ENCODE peak calls at places on chromosome 21, in five cellular contexts. One of them, this sample, is unnamed.

GRCh38 chr21:31343680-31344480 is at the start of gene TIAM1:
- DNase-seq in T-helper 2 cell: no peak
- DNase-seq in DMS153: no peak
- DNase-seq in stimulated activated effector memory CD8-positive, alpha-beta T cell treated with anti-CD3 and anti-CD28 coated beads, Interleukin-12 subunit alpha, Interleukin-12 subunit beta, amount 100 ng/mL, for 72 hours: no peak
- DNase-seq in activated CD8-positive, alpha-beta memory T cell treated with anti-CD3 and anti-CD28 coated beads, Interleukin-2, amount 50 U/mL, for 4 hours: peak
- DNase-seq in this sample: no peak

GRCh38 chr21:36696640-36697472 is 2.1 kb upstream of the SIM2 start:
- DNase-seq in T-helper 2 cell: no peak
- DNase-seq in activated CD8-positive, alpha-beta memory T cell treated with anti-CD3 and anti-CD28 coated beads, Interleukin-2, amount 50 U/mL, for 4 hours: no peak
- DNase-seq in stimulated activated effector memory CD8-positive, alpha-beta T cell treated with anti-CD3 and anti-CD28 coated beads, Interleukin-12 subunit alpha, Interleukin-12 subunit beta, amount 100 ng/mL, for 72 hours: no peak
- DNase-seq in DMS153: no peak
- DNase-seq in this sample: no peak

GRCh38 chr21:33234618-33235520 is 5.1 kb downstream of the IFNAR2 start:
- DNase-seq in stimulated activated effector memory CD8-positive, alpha-beta T cell treated with anti-CD3 and anti-CD28 coated beads, Interleukin-12 subunit alpha, Interleukin-12 subunit beta, amount 100 ng/mL, for 72 hours: no peak
- DNase-seq in DMS153: no peak
- DNase-seq in activated CD8-positive, alpha-beta memory T cell treated with anti-CD3 and anti-CD28 coated beads, Interleukin-2, amount 50 U/mL, for 4 hours: no peak
- DNase-seq in T-helper 2 cell: no peak
- DNase-seq in this sample: no peak

GRCh38 chr21:15289246-15289645 is 224.4 kb upstream of the NRIP1 start:
- DNase-seq in activated CD8-positive, alpha-beta memory T cell treated with anti-CD3 and anti-CD28 coated beads, Interleukin-2, amount 50 U/mL, for 4 hours: no peak
- DNase-seq in T-helper 2 cell: no peak
- DNase-seq in DMS153: no peak
- DNase-seq in stimulated activated effector memory CD8-positive, alpha-beta T cell treated with anti-CD3 and anti-CD28 coated beads, Interleukin-12 subunit alpha, Interleukin-12 subunit beta, amount 100 ng/mL, for 72 hours: no peak
- DNase-seq in this sample: no peak

GRCh38 chr21:42848932-42849758 is 30.2 kb downstream of the WDR4 start:
- DNase-seq in T-helper 2 cell: no peak
- DNase-seq in DMS153: no peak
- DNase-seq in activated CD8-positive, alpha-beta memory T cell treated with anti-CD3 and anti-CD28 coated beads, Interleukin-2, amount 50 U/mL, for 4 hours: no peak
- DNase-seq in stimulated activated effector memory CD8-positive, alpha-beta T cell treated with anti-CD3 and anti-CD28 coated beads, Interleukin-12 subunit alpha, Interleukin-12 subunit beta, amount 100 ng/mL, for 72 hours: no peak
- DNase-seq in this sample: no peak

GRCh38 chr21:36828208-36828607 is 129.3 kb downstream of the SIM2 start:
- DNase-seq in DMS153: no peak
- DNase-seq in activated CD8-positive, alpha-beta memory T cell treated with anti-CD3 and anti-CD28 coated beads, Interleukin-2, amount 50 U/mL, for 4 hours: no peak
- DNase-seq in T-helper 2 cell: no peak
- DNase-seq in stimulated activated effector memory CD8-positive, alpha-beta T cell treated with anti-CD3 and anti-CD28 coated beads, Interleukin-12 subunit alpha, Interleukin-12 subunit beta, amount 100 ng/mL, for 72 hours: no peak
- DNase-seq in this sample: no peak

GRCh38 chr21:35217504-35218060 is 168.5 kb upstream of the RUNX1 start:
- DNase-seq in activated CD8-positive, alpha-beta memory T cell treated with anti-CD3 and anti-CD28 coated beads, Interleukin-2, amount 50 U/mL, for 4 hours: no peak
- DNase-seq in DMS153: peak
- DNase-seq in stimulated activated effector memory CD8-positive, alpha-beta T cell treated with anti-CD3 and anti-CD28 coated beads, Interleukin-12 subunit alpha, Interleukin-12 subunit beta, amount 100 ng/mL, for 72 hours: no peak
- DNase-seq in T-helper 2 cell: no peak
- DNase-seq in this sample: no peak

GRCh38 chr21:46159390-46159789 is 4.0 kb upstream of the FTCD start:
- DNase-seq in stimulated activated effector memory CD8-positive, alpha-beta T cell treated with anti-CD3 and anti-CD28 coated beads, Interleukin-12 subunit alpha, Interleukin-12 subunit beta, amount 100 ng/mL, for 72 hours: no peak
- DNase-seq in activated CD8-positive, alpha-beta memory T cell treated with anti-CD3 and anti-CD28 coated beads, Interleukin-2, amount 50 U/mL, for 4 hours: no peak
- DNase-seq in DMS153: no peak
- DNase-seq in T-helper 2 cell: no peak
- DNase-seq in this sample: no peak

GRCh38 chr21:33846141-33846540 is 69.5 kb downstream of the ATP5PO start:
- DNase-seq in stimulated activated effector memory CD8-positive, alpha-beta T cell treated with anti-CD3 and anti-CD28 coated beads, Interleukin-12 subunit alpha, Interleukin-12 subunit beta, amount 100 ng/mL, for 72 hours: no peak
- DNase-seq in activated CD8-positive, alpha-beta memory T cell treated with anti-CD3 and anti-CD28 coated beads, Interleukin-2, amount 50 U/mL, for 4 hours: no peak
- DNase-seq in DMS153: no peak
- DNase-seq in T-helper 2 cell: no peak
- DNase-seq in this sample: no peak

GRCh38 chr21:31514598-31514997 is 144.9 kb upstream of the SOD1 start:
- DNase-seq in activated CD8-positive, alpha-beta memory T cell treated with anti-CD3 and anti-CD28 coated beads, Interleukin-2, amount 50 U/mL, for 4 hours: no peak
- DNase-seq in stimulated activated effector memory CD8-positive, alpha-beta T cell treated with anti-CD3 and anti-CD28 coated beads, Interleukin-12 subunit alpha, Interleukin-12 subunit beta, amount 100 ng/mL, for 72 hours: no peak
- DNase-seq in DMS153: no peak
- DNase-seq in T-helper 2 cell: no peak
- DNase-seq in this sample: peak

GRCh38 chr21:36849461-36849860 is 117.0 kb downstream of the HLCS start:
- DNase-seq in stimulated activated effector memory CD8-positive, alpha-beta T cell treated with anti-CD3 and anti-CD28 coated beads, Interleukin-12 subunit alpha, Interleukin-12 subunit beta, amount 100 ng/mL, for 72 hours: no peak
- DNase-seq in DMS153: no peak
- DNase-seq in T-helper 2 cell: no peak
- DNase-seq in activated CD8-positive, alpha-beta memory T cell treated with anti-CD3 and anti-CD28 coated beads, Interleukin-2, amount 50 U/mL, for 4 hours: no peak
- DNase-seq in this sample: no peak

GRCh38 chr21:17514124-17514481 is 1.3 kb downstream of the CXADR start:
- DNase-seq in stimulated activated effector memory CD8-positive, alpha-beta T cell treated with anti-CD3 and anti-CD28 coated beads, Interleukin-12 subunit alpha, Interleukin-12 subunit beta, amount 100 ng/mL, for 72 hours: no peak
- DNase-seq in activated CD8-positive, alpha-beta memory T cell treated with anti-CD3 and anti-CD28 coated beads, Interleukin-2, amount 50 U/mL, for 4 hours: no peak
- DNase-seq in DMS153: no peak
- DNase-seq in T-helper 2 cell: no peak
- DNase-seq in this sample: peak

GRCh38 chr21:41752231-41752681 is 14.6 kb downstream of the RIPK4 start:
- DNase-seq in T-helper 2 cell: no peak
- DNase-seq in activated CD8-positive, alpha-beta memory T cell treated with anti-CD3 and anti-CD28 coated beads, Interleukin-2, amount 50 U/mL, for 4 hours: no peak
- DNase-seq in stimulated activated effector memory CD8-positive, alpha-beta T cell treated with anti-CD3 and anti-CD28 coated beads, Interleukin-12 subunit alpha, Interleukin-12 subunit beta, amount 100 ng/mL, for 72 hours: no peak
- DNase-seq in DMS153: no peak
- DNase-seq in this sample: no peak

This sample was measured in NCI-H446.